ENCODE peak calls at places on chromosomes 16 and 17, in nine cellular contexts. J is lung, O is thyroid gland, Y is breast epithelium, I is tibial nerve, F is osteoblast, X is GM12878, T is tibial artery, V is hepatocyte. E is an unnamed sample. For H3K27me3 and H3K4me1, the result is how much of the 10 kb centered on the place peaks cover.

GRCh38 chr17:35981246-35981645 is at the start of gene CCL16:
- DNase-seq in O (no peak), Y (no peak), J (no peak), I (no peak), T (no peak), F (no peak), V (no peak), X (no peak), E (no peak)

GRCh38 chr16:14303654-14304394 is 232.7 kb downstream of the MRTFB start:
- DNase-seq in Y (no peak), I (no peak), F (peak), T (no peak), X (no peak), O (no peak), V (no peak), J (no peak), E (no peak)

GRCh38 chr17:81869221-81870154 is 1.6 kb downstream of the ARHGDIA start:
- DNase-seq in V (peak), Y (no peak), T (no peak), X (no peak), F (peak), J (no peak), O (peak), I (no peak), E (peak)

GRCh38 chr17:33594000-33594399 is 300.9 kb upstream of the ASIC2 start:
- DNase-seq in Y (no peak), X (no peak), V (no peak), O (no peak), J (no peak), T (no peak), I (no peak), F (no peak), E (peak)

GRCh38 chr16:57826706-57827625 is 24.7 kb upstream of the KIFC3 start:
- DNase-seq in V (no peak), O (peak), F (no peak), Y (no peak), X (no peak), I (no peak), J (no peak), T (no peak), E (no peak)

GRCh38 chr16:54503011-54503410 is 216.4 kb upstream of the IRX3 start:
- DNase-seq in Y (no peak), T (no peak), I (no peak), J (peak), F (no peak), V (no peak), O (no peak), X (no peak), E (peak)

GRCh38 chr16:23048164-23048563 is 101.1 kb downstream of the USP31 start:
- DNase-seq in Y (no peak), I (no peak), V (no peak), F (no peak), X (no peak), T (no peak), O (no peak), J (no peak), E (no peak)

GRCh38 chr17:29212681-29213121 is 32.5 kb upstream of the MYO18A start:
- DNase-seq in V (no peak), X (no peak), O (no peak), F (no peak), T (no peak), I (no peak), J (no peak), Y (no peak), E (no peak)

GRCh38 chr17:76905836-76906235 is 37.6 kb downstream of the MGAT5B start:
- DNase-seq in X (no peak), T (no peak), Y (no peak), I (no peak), J (no peak), F (no peak), O (no peak), V (no peak), E (no peak)
- H3K27me3 ChIP-seq in X (under half), T (under half), Y (under half), I (under half), J (under half), F (under half), O (under half), V (under half), E (under half)

GRCh38 chr17:78450696-78451344 is 72.4 kb downstream of the PGS1 start:
- DNase-seq in I (no peak), O (no peak), Y (no peak), T (no peak), F (no peak), V (no peak), X (no peak), J (no peak), E (peak)

GRCh38 chr17:78454346-78454745 is 75.9 kb downstream of the PGS1 start:
- DNase-seq in I (no peak), X (no peak), V (no peak), T (no peak), J (no peak), O (no peak), F (peak), Y (no peak), E (no peak)

GRCh38 chr17:78446833-78447232 is 68.4 kb downstream of the PGS1 start:
- DNase-seq in X (no peak), O (no peak), Y (no peak), T (no peak), I (no peak), J (no peak), F (no peak), V (no peak), E (no peak)

GRCh38 chr17:78448356-78448993 is 70.0 kb downstream of the PGS1 start:
- DNase-seq in O (no peak), I (no peak), X (no peak), J (no peak), F (no peak), V (no peak), Y (no peak), T (no peak), E (peak)

GRCh38 chr17:78449983-78450382 is 71.5 kb downstream of the PGS1 start:
- DNase-seq in I (no peak), T (no peak), O (no peak), Y (no peak), F (no peak), J (no peak), X (no peak), V (no peak), E (no peak)
- H3K4me1 ChIP-seq in I (under half), T (under half), O (under half), Y (under half), F (under half), J (under half), X (under half), V (under half), E (under half)

GRCh38 chr16:48256579-48257177 is 9.3 kb upstream of the ABCC11 start:
- DNase-seq in F (no peak), O (no peak), X (no peak), T (no peak), J (no peak), I (no peak), Y (no peak), V (no peak), E (no peak)

GRCh38 chr16:48261569-48261968 is 14.2 kb upstream of the ABCC11 start:
- DNase-seq in J (no peak), V (no peak), O (no peak), Y (no peak), T (no peak), X (no peak), F (no peak), I (no peak), E (no peak)
- TF ChIP-seq CTCF in J (no peak), V (no peak), O (no peak), Y (no peak), T (no peak), X (no peak), F (no peak), I (no peak), E (no peak)

DNA sequence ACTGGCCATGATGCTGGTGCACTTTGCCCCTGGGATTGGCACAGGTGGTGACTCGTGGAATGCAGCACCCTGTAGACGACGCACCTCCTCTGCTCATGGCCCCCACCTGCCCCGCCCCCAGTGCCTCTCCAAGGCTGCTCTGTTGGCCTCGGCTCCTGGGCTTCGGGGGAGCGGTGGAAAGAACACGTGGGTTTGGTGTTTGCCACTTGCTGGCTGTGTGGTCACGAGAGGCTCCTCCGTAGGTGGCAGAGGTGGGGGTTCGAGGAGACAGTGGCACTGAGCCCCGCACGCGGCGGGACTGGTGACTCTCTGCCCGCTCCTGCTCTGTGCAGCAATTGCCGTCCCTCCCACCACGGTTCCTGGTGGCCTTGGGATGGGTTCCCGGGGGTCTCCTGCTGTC is 82.8 kb upstream of the ZNF750 start:
- DNase-seq in I (no peak), J (no peak), O (no peak), Y (no peak), T (no peak), X (no peak), V (no peak), F (no peak), E (no peak)
- H3K27me3 ChIP-seq in I (under half), J (under half), O (under half), Y (under half), T (under half), X (under half), V (under half), F (under half), E (under half)

DNA sequence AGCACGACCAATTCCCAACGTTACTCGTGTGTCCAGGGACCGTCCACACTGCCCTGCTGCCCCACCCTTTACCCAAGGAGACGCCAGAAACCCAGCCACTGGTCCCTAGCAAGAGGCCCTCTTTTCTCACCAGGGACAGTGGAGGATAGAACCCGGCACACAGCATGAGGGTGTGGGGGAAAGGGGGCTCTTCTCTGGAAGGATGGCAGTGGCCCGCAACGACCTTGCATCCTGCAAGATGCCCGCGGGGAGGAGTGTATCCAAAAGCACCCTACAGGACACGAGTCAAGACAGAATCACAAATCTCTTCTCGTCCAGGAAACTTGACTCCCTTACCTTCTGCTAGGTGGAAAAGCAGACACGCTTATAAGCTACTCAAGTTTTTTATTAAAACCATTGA is 104.0 kb downstream of the ANKRD11 start:
- DNase-seq in I (no peak), Y (no peak), T (no peak), J (no peak), F (no peak), O (no peak), V (no peak), X (no peak), E (no peak)
- H3K4me1 ChIP-seq in I (half or more), Y (under half), T (under half), J (under half), F (under half), O (under half), V (under half), X (under half), E (under half)

GRCh38 chr16:25138130-25138529 is 26.6 kb downstream of the LCMT1 start:
- DNase-seq in F (no peak), I (no peak), X (no peak), Y (no peak), O (no peak), J (no peak), T (no peak), V (no peak), E (no peak)

GRCh38 chr16:25134306-25134705 is 22.8 kb downstream of the LCMT1 start:
- DNase-seq in O (no peak), X (no peak), Y (no peak), I (no peak), V (no peak), J (no peak), T (no peak), F (no peak), E (no peak)

GRCh38 chr16:25140459-25140858 is 28.9 kb downstream of the LCMT1 start:
- DNase-seq in T (no peak), F (no peak), V (no peak), O (no peak), I (no peak), J (no peak), X (no peak), Y (no peak), E (no peak)

DNA sequence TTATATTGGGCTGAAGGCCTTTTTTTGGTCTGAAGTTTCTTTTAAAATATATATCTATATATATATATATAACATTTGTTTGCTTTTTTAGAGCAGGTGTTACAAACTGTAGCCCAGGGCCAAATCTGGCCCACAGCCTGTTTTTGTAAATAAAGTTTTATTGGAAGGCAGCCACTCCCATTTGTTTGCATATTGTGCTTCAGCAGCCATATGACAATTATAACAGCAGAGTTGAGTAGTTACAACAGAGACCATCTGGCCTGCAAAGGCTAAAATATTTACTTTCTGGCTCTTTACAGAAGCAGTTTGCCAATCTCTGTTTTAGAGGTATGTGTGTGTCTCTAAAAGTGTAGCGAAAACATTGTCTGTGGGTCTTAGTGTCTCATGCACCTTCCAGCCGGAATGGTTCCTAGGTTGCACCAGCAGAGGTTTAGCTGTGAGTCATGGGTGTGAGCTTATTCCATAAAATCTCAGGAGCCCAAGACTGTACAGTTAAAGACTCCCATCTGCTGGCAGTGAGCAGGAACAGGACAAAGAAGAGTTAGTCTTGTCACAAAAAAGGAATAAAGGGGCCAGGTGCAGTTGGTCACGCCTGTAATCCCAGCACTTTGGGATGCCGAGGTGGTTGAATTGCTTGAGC is 23.8 kb downstream of the LCMT1 start:
- DNase-seq in I (no peak), F (no peak), J (no peak), T (no peak), O (no peak), Y (no peak), V (no peak), X (no peak), E (peak)
- TF ChIP-seq CTCF in I (no peak), F (peak), J (no peak), T (no peak), O (no peak), Y (no peak), V (peak), X (no peak), E (peak)

E was measured in A673.